ENCODE peak calls at places on chromosomes 3 and 15, in four cellular contexts. A is GM12878, W is HepG2, V is K562. O is an unnamed sample.

GRCh38 chr3:76432396-76432795 is 607.5 kb upstream of the ROBO2 start:
- DNase-seq in A (no peak), W (no peak), V (no peak), O (no peak)

GRCh38 chr15:92747047-92747446 is 91.5 kb upstream of the FAM174B start:
- DNase-seq in A (no peak), W (no peak), V (no peak), O (peak)

GRCh38 chr15:74826372-74826819 is at the start of gene CPLX3:
- DNase-seq in A (no peak), W (no peak), V (peak), O (no peak)

GRCh38 chr15:25812845-25813244 is 50.3 kb downstream of the ATP10A start:
- DNase-seq in A (no peak), W (no peak), V (no peak), O (no peak)

GRCh38 chr15:51444112-51444511 is 102.7 kb downstream of the GLDN start:
- DNase-seq in A (no peak), W (no peak), V (no peak), O (no peak)

GRCh38 chr3:98745718-98746117 is 17.4 kb upstream of the ST3GAL6 start:
- DNase-seq in A (no peak), W (no peak), V (no peak), O (no peak)

GRCh38 chr3:126512026-126512425 is 5.5 kb downstream of the UROC1 start:
- DNase-seq in A (no peak), W (no peak), V (no peak), O (no peak)

GRCh38 chr3:162491957-162492356 is 995.3 kb downstream of the OTOL1 start:
- DNase-seq in A (no peak), W (no peak), V (no peak), O (no peak)

GRCh38 chr3:4885322-4885721 is 93.9 kb upstream of the BHLHE40 start:
- DNase-seq in A (no peak), W (no peak), V (no peak), O (no peak)

GRCh38 chr15:80906159-80906775 is 83.4 kb downstream of the MESD start:
- DNase-seq in A (no peak), W (peak), V (no peak), O (peak)

GRCh38 chr3:98722389-98722788 is 40.8 kb upstream of the ST3GAL6 start:
- DNase-seq in A (no peak), W (no peak), V (no peak), O (no peak)

GRCh38 chr15:41544650-41545015 is 576 bp upstream of the RPAP1 start:
- DNase-seq in A (no peak), W (no peak), V (no peak), O (no peak)

GRCh38 chr3:58568572-58569286 is 8.5 kb downstream of the FAM107A start:
- DNase-seq in A (peak), W (peak), V (peak), O (peak)

GRCh38 chr3:54859204-54859603 is 68.7 kb downstream of the LRTM1 start:
- DNase-seq in A (no peak), W (no peak), V (no peak), O (no peak)

GRCh38 chr3:13141183-13141582 is 68.0 kb upstream of the IQSEC1 start:
- DNase-seq in A (no peak), W (no peak), V (no peak), O (no peak)

GRCh38 chr15:99507732-99508571 is 57.8 kb upstream of the MEF2A start:
- DNase-seq in A (no peak), W (no peak), V (no peak), O (no peak)

GRCh38 chr15:100521907-100522306 is 6.8 kb downstream of the CERS3 start:
- DNase-seq in A (no peak), W (no peak), V (no peak), O (no peak)

GRCh38 chr15:67840747-67841634 is 1.1 kb upstream of the RNU6-1 start:
- DNase-seq in A (no peak), W (peak), V (no peak), O (no peak)

GRCh38 chr15:100341662-100342560 is at the start of gene ADAMTS17:
- DNase-seq in A (peak), W (peak), V (peak), O (peak)

GRCh38 chr3:47613723-47614122 is 35.1 kb upstream of the CSPG5 start:
- DNase-seq in A (no peak), W (no peak), V (no peak), O (no peak)

GRCh38 chr3:97971679-97972567 is at the start of gene RIOX2:
- DNase-seq in A (peak), W (peak), V (peak), O (peak)

GRCh38 chr15:100788731-100789105 is 90.9 kb upstream of the ALDH1A3 start:
- DNase-seq in A (no peak), W (no peak), V (no peak), O (no peak)

GRCh38 chr3:12909710-12910109 is 68.3 kb upstream of the RPL32 start:
- DNase-seq in A (no peak), W (no peak), V (no peak), O (no peak)

GRCh38 chr15:40773902-40774301 is 4.1 kb downstream of the C15orf62 start:
- DNase-seq in A (no peak), W (no peak), V (no peak), O (no peak)

GRCh38 chr3:45280227-45280626 is 54.1 kb upstream of the TMEM158 start:
- DNase-seq in A (no peak), W (no peak), V (no peak), O (no peak)

GRCh38 chr3:30440880-30441279 is 165.5 kb upstream of the TGFBR2 start:
- DNase-seq in A (no peak), W (no peak), V (no peak), O (no peak)

GRCh38 chr3:182621435-182622240 is 171.7 kb upstream of the ATP11B start:
- DNase-seq in A (no peak), W (no peak), V (no peak), O (no peak)

GRCh38 chr3:70247955-70248354 is 64.5 kb downstream of the MDFIC2 start:
- DNase-seq in A (no peak), W (no peak), V (no peak), O (no peak)

GRCh38 chr3:61805510-61806080 is 244.2 kb downstream of the PTPRG start:
- DNase-seq in A (no peak), W (no peak), V (no peak), O (no peak)

GRCh38 chr3:143957447-143957846 is 14.2 kb upstream of the DIPK2A start:
- DNase-seq in A (no peak), W (no peak), V (no peak), O (no peak)

GRCh38 chr15:40150163-40150925 is 10.5 kb upstream of the BUB1B start:
- DNase-seq in A (no peak), W (peak), V (no peak), O (no peak)

GRCh38 chr3:115208066-115208750 is 61.1 kb upstream of the ZBTB20 start:
- DNase-seq in A (no peak), W (no peak), V (no peak), O (no peak)

GRCh38 chr3:178823556-178824229 is 247.9 kb downstream of the ZMAT3 start:
- DNase-seq in A (no peak), W (no peak), V (no peak), O (no peak)
- TF ChIP-seq TARDBP in A (no peak), W (no peak), V (no peak), O (no peak)

DNA sequence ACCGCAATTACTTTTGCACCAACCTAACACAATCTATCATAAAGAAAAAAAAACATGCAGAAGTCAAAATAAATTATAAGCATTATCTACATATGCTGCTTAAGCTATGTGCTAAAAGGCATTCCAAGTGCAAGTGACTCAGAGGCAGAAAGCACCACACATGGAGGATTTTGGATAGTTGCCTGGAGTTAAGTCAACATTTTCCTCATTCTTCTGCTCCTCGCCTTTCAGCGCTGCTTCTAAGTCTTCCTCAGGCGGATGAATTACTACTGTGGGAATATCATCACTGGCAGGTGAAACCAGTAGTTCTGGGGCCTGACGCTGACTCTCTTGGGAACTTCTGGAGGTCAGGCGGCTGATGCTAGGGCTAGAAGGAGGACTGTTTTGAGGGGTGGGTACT is 53.1 kb downstream of the SLC4A7 start:
- DNase-seq in A (no peak), W (no peak), V (no peak), O (no peak)
- TF ChIP-seq TARDBP in A (no peak), W (no peak), V (no peak), O (no peak)

GRCh38 chr3:195259146-195259563 is 11.8 kb downstream of the XXYLT1 start:
- DNase-seq in A (no peak), W (no peak), V (no peak), O (no peak)
- TF ChIP-seq TARDBP in A (no peak), W (no peak), V (no peak), O (no peak)

GRCh38 chr3:48619541-48620524 is 1.7 kb downstream of the TMEM89 start:
- DNase-seq in A (no peak), W (no peak), V (no peak), O (no peak)

GRCh38 chr3:48612270-48612669 is 2.8 kb upstream of the UQCRC1 start:
- DNase-seq in A (no peak), W (no peak), V (no peak), O (no peak)

GRCh38 chr3:48617559-48617958 is 4.0 kb downstream of the TMEM89 start:
- DNase-seq in A (no peak), W (no peak), V (no peak), O (no peak)

GRCh38 chr3:48609088-48610005 is at the start of gene UQCRC1:
- DNase-seq in A (peak), W (peak), V (peak), O (peak)

GRCh38 chr3:48614044-48614443 is 4.6 kb upstream of the UQCRC1 start:
- DNase-seq in A (no peak), W (peak), V (no peak), O (no peak)
- TF ChIP-seq TARDBP in A (no peak), W (no peak), V (no peak), O (no peak)

GRCh38 chr3:10192953-10193691 is 28.4 kb downstream of the IRAK2 start:
- DNase-seq in A (peak), W (peak), V (peak), O (peak)

GRCh38 chr3:10187944-10188343 is 23.2 kb downstream of the IRAK2 start:
- DNase-seq in A (no peak), W (no peak), V (no peak), O (no peak)

GRCh38 chr3:10188798-10189556 is 24.3 kb downstream of the IRAK2 start:
- DNase-seq in A (no peak), W (no peak), V (no peak), O (no peak)

GRCh38 chr3:10187295-10187876 is 22.7 kb downstream of the IRAK2 start:
- DNase-seq in A (no peak), W (no peak), V (no peak), O (no peak)

GRCh38 chr3:10189557-10190374 is 25.0 kb downstream of the IRAK2 start:
- DNase-seq in A (peak), W (no peak), V (no peak), O (no peak)
- TF ChIP-seq TARDBP in A (no peak), W (no peak), V (no peak), O (no peak)

GRCh38 chr3:42702066-42702951 is at the start of gene HHATL:
- DNase-seq in A (no peak), W (no peak), V (peak), O (no peak)
- TF ChIP-seq TARDBP in A (no peak), W (no peak), V (no peak), O (no peak)